ENCODE peak calls at places on chromosomes 3 and 15, in four cellular contexts. L is colonic mucosa, U is lower lobe of right lung, S is body of pancreas. I is an unnamed sample. For H3K27me3 and H3K4me1, the result is how much of the 10 kb centered on the place peaks cover.

GRCh38 chr15:56468271-56468912 is 3.5 kb upstream of the MNS1 start:
- DNase-seq in U (no peak), S (no peak), L (no peak), I (peak)

GRCh38 chr3:51997935-51998596 is 2.4 kb upstream of the RPL29 start:
- DNase-seq in L (no peak), U (no peak), S (no peak), I (no peak)

GRCh38 chr3:155847993-155848392 is 6.2 kb downstream of the SLC33A1 start:
- DNase-seq in S (no peak), L (no peak), U (no peak), I (no peak)

GRCh38 chr3:58192076-58192475 is 18.7 kb downstream of the DNASE1L3 start:
- DNase-seq in S (no peak), L (no peak), U (no peak), I (no peak)

GRCh38 chr3:45984331-45985312 is 11.0 kb downstream of the FYCO1 start:
- DNase-seq in S (no peak), U (no peak), L (no peak), I (no peak)

GRCh38 chr3:67605377-67605776 is 49.0 kb downstream of the SUCLG2 start:
- DNase-seq in S (no peak), L (no peak), U (no peak), I (no peak)

GRCh38 chr15:94383706-94384105 is 152.3 kb downstream of the MCTP2 start:
- DNase-seq in U (no peak), L (no peak), S (no peak), I (no peak)

GRCh38 chr3:45552031-45552772 is 42.3 kb upstream of the LIMD1 start:
- DNase-seq in L (no peak), S (no peak), U (no peak), I (no peak)

GRCh38 chr15:70196314-70197291 is 98.9 kb upstream of the TLE3 start:
- DNase-seq in L (no peak), U (peak), S (peak), I (peak)

GRCh38 chr3:98855811-98856400 is 45.6 kb downstream of the DCBLD2 start:
- DNase-seq in S (no peak), U (no peak), L (no peak), I (no peak)

GRCh38 chr3:197733042-197733441 is 3.7 kb downstream of the RUBCN start:
- DNase-seq in S (no peak), L (no peak), U (no peak), I (no peak)

GRCh38 chr3:12753275-12754028 is 5.6 kb downstream of the TMEM40 start:
- DNase-seq in L (no peak), S (no peak), U (no peak), I (no peak)

GRCh38 chr3:17333446-17333845 is 409.0 kb downstream of the TBC1D5 start:
- DNase-seq in S (no peak), L (no peak), U (no peak), I (no peak)

GRCh38 chr3:37054370-37054769 is 61.1 kb downstream of the MLH1 start:
- DNase-seq in L (no peak), S (no peak), U (no peak), I (peak)

GRCh38 chr3:4498446-4498845 is 5.3 kb downstream of the ITPR1 start:
- DNase-seq in U (no peak), L (no peak), S (no peak), I (no peak)

DNA sequence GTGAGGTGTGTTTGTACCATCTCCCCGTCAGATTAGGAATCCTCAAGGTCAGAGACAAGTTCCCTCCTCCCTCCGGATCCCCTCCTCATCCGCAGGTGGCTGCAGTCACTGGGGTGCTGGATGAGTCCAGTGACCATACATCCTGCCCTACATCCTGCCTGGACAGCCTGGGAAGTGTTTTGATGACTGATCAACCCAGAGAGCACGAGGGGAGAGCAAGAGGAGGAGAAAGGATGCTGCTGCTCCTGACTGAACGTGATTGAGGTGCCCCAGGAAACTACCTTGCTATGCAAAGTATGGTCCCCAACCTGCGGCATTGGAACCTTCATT is 65.1 kb downstream of the SLC12A8 start:
- DNase-seq in S (no peak), L (no peak), U (no peak), I (peak)
- H3K27me3 ChIP-seq in S (under half), L (under half), U (under half), I (under half)

GRCh38 chr3:188299713-188300112 is 145.8 kb downstream of the LPP start:
- DNase-seq in S (no peak), L (no peak), U (no peak), I (no peak)

GRCh38 chr3:188299068-188299467 is 145.1 kb downstream of the LPP start:
- DNase-seq in L (no peak), S (no peak), U (no peak), I (no peak)

GRCh38 chr3:188301147-188301546 is 147.2 kb downstream of the LPP start:
- DNase-seq in U (no peak), S (no peak), L (no peak), I (no peak)

GRCh38 chr3:188296761-188297689 is 143.1 kb downstream of the LPP start:
- DNase-seq in S (peak), U (no peak), L (peak), I (no peak)

GRCh38 chr3:188298585-188298984 is 144.6 kb downstream of the LPP start:
- DNase-seq in S (no peak), U (no peak), L (peak), I (no peak)
- H3K4me1 ChIP-seq in S (half or more), U (half or more), L (under half), I (under half)

GRCh38 chr3:61464785-61465184 is 96.6 kb upstream of the PTPRG start:
- DNase-seq in U (no peak), S (no peak), L (no peak), I (no peak)
- H3K27me3 ChIP-seq in U (under half), S (under half), L (under half), I (under half)

DNA sequence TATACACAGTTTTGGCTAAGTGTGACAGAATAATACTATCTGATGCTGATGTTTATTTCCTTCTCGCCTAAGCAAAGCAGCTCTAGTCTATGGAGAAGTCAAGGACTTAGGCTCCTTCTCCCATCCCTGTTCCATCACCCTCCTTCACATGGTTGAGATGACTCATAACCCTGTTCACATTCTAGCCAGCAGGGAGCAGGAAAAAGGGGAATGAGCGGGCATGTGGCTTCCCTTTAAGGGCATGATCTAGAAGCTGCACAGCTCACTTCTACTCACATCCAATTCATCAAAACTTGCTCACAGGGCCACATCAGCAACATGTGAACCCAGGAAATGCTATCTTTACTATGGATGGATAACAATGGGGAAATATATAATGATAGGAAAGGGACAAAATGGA is 40.9 kb downstream of the CBLB start:
- DNase-seq in S (no peak), U (no peak), L (peak), I (peak)
- H3K4me1 ChIP-seq in S (under half), U (under half), L (under half), I (half or more)